ENCODE peak calls at places on chromosomes 2 and 18, in five cellular contexts. D is HCT116, K is ovary, M is uterus, A is IMR-90. P is an unnamed sample.

GRCh38 chr2:20916604-20917286 is 93.8 kb upstream of the LDAH start:
- DNase-seq in D (no peak), K (no peak), M (no peak), A (peak), P (no peak)

GRCh38 chr2:227539465-227539956 is 59.2 kb upstream of the SCYGR2 start:
- DNase-seq in D (no peak), K (no peak), M (no peak), A (no peak), P (no peak)

GRCh38 chr2:151840216-151840691 is 12.0 kb upstream of the ARL5A start:
- DNase-seq in D (no peak), K (no peak), M (no peak), A (no peak), P (no peak)

GRCh38 chr18:48949051-48949605 is 1.6 kb downstream of the SMAD7 start:
- DNase-seq in D (no peak), K (peak), M (no peak), A (no peak), P (no peak)

GRCh38 chr18:2917255-2918047 is 70.6 kb downstream of the EMILIN2 start:
- DNase-seq in D (no peak), K (no peak), M (no peak), A (no peak), P (no peak)

GRCh38 chr18:23227729-23228075 is 92.4 kb downstream of the CABLES1 start:
- DNase-seq in D (no peak), K (no peak), M (no peak), A (no peak), P (no peak)

GRCh38 chr2:117523842-117524241 is 290.6 kb upstream of the DDX18 start:
- DNase-seq in D (no peak), K (no peak), M (no peak), A (no peak), P (no peak)

GRCh38 chr18:49059028-49059670 is 108.4 kb upstream of the SMAD7 start:
- DNase-seq in D (no peak), K (no peak), M (no peak), A (peak), P (no peak)

GRCh38 chr18:48330016-48330991 is 78.9 kb downstream of the ZBTB7C start:
- DNase-seq in D (peak), K (no peak), M (no peak), A (peak), P (no peak)

GRCh38 chr18:46619559-46619958 is 37.5 kb downstream of the LOXHD1 start:
- DNase-seq in D (no peak), K (no peak), M (no peak), A (no peak), P (peak)

GRCh38 chr18:68839701-68840100 is 41.8 kb downstream of the CCDC102B start:
- DNase-seq in D (no peak), K (no peak), M (no peak), A (no peak), P (no peak)

GRCh38 chr2:180728928-180729559 is 251.4 kb upstream of the UBE2E3 start:
- DNase-seq in D (no peak), K (no peak), M (no peak), A (peak), P (no peak)

GRCh38 chr2:68556384-68556783 is 87.0 kb upstream of the PROKR1 start:
- DNase-seq in D (no peak), K (no peak), M (no peak), A (peak), P (no peak)

GRCh38 chr2:102033028-102033749 is 41.4 kb downstream of the IL1R2 start:
- DNase-seq in D (no peak), K (peak), M (peak), A (peak), P (peak)

GRCh38 chr2:101410114-101410513 is 22.8 kb upstream of the CREG2 start:
- DNase-seq in D (no peak), K (no peak), M (no peak), A (no peak), P (no peak)

GRCh38 chr2:20356042-20356441 is 5.4 kb upstream of the PUM2 start:
- DNase-seq in D (no peak), K (no peak), M (no peak), A (peak), P (no peak)

GRCh38 chr2:39696838-39697237 is 31.1 kb downstream of the TMEM178A start:
- DNase-seq in D (no peak), K (no peak), M (no peak), A (peak), P (no peak)

GRCh38 chr2:242015366-242016065 is 146.0 kb downstream of the RTP5 start:
- DNase-seq in D (no peak), K (no peak), M (peak), A (no peak), P (no peak)

GRCh38 chr2:54724560-54725342 is 1.3 kb downstream of the EML6 start:
- DNase-seq in D (no peak), K (peak), M (peak), A (no peak), P (no peak)

GRCh38 chr2:217650229-217650628 is 352.6 kb downstream of the TNS1 start:
- DNase-seq in D (peak), K (no peak), M (no peak), A (no peak), P (no peak)

GRCh38 chr2:39730685-39731302 is 48.3 kb downstream of the THUMPD2 start:
- DNase-seq in D (peak), K (no peak), M (no peak), A (peak), P (no peak)

GRCh38 chr2:201858781-201859180 is 52.4 kb downstream of the CDK15 start:
- DNase-seq in D (no peak), K (peak), M (peak), A (peak), P (no peak)

GRCh38 chr18:51621103-51621969 is 423.9 kb upstream of the MEX3C start:
- DNase-seq in D (peak), K (peak), M (no peak), A (no peak), P (no peak)

DNA sequence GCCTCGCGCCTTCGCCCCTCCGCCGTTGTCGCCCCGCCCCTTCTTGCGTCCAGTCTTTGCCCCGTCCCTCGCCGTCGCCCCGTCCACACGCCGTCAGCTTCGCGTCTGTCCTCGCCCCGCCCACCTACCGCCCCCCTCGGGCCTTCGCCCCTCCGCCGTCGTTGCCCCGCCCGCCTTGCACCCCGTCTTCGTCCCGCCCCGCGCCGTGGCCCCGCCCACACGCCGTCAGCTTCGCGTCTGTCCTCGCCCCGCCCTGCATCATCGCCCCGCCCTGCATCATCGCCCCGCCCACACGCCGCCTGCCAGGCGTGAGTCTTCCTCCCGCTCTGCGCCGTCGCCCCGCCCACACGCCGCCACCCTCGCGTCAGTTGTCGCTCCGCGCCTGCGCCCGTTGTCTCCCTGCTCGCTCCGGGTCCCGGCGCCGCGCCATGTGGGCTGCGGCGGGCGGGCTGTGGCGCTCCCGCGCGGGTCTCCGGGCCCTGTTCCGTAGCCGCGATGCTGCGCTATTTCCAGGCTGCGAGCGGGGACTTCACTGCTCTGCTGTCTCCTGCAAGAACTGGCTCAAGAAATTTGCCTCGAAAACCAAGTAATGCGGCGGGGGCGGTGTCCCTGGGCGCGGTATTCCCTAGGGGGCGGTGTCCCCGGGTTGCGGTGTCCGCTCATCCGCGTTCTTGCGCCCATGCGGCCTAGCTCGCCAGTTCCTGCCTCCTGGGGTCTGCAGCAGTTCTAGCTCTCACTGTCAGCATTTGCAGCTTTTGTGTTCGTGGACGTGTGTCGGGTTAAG is at the start of gene RBFA:
- DNase-seq in D (peak), K (peak), M (peak), A (peak), P (peak)
- TF ChIP-seq POLR2A in D (peak), K (peak), M (peak), A (peak), P (no peak)

GRCh38 chr18:9905401-9905922 is 8.4 kb upstream of the VAPA start:
- DNase-seq in D (no peak), K (no peak), M (no peak), A (no peak), P (no peak)
- H3K27ac ChIP-seq in D (no peak), K (no peak), M (no peak), A (no peak), P (no peak)

GRCh38 chr2:33531345-33532059 is 55.1 kb downstream of the RASGRP3 start:
- DNase-seq in D (no peak), K (no peak), M (no peak), A (peak), P (no peak)
- TF ChIP-seq POLR2A in D (no peak), K (no peak), M (no peak), A (no peak), P (no peak)

GRCh38 chr2:30233142-30233961 is 2.0 kb downstream of the LBH start:
- DNase-seq in D (no peak), K (no peak), M (no peak), A (no peak), P (no peak)

GRCh38 chr2:30234180-30234971 is 3.0 kb downstream of the LBH start:
- DNase-seq in D (no peak), K (no peak), M (peak), A (peak), P (no peak)

GRCh38 chr2:30235859-30236535 is 4.7 kb downstream of the LBH start:
- DNase-seq in D (no peak), K (no peak), M (no peak), A (no peak), P (no peak)

GRCh38 chr2:30236591-30237245 is 5.4 kb downstream of the LBH start:
- DNase-seq in D (no peak), K (no peak), M (no peak), A (no peak), P (no peak)

GRCh38 chr2:30235008-30235655 is 3.8 kb downstream of the LBH start:
- DNase-seq in D (no peak), K (no peak), M (no peak), A (peak), P (no peak)
- H3K27ac ChIP-seq in D (no peak), K (peak), M (peak), A (peak), P (peak)

DNA sequence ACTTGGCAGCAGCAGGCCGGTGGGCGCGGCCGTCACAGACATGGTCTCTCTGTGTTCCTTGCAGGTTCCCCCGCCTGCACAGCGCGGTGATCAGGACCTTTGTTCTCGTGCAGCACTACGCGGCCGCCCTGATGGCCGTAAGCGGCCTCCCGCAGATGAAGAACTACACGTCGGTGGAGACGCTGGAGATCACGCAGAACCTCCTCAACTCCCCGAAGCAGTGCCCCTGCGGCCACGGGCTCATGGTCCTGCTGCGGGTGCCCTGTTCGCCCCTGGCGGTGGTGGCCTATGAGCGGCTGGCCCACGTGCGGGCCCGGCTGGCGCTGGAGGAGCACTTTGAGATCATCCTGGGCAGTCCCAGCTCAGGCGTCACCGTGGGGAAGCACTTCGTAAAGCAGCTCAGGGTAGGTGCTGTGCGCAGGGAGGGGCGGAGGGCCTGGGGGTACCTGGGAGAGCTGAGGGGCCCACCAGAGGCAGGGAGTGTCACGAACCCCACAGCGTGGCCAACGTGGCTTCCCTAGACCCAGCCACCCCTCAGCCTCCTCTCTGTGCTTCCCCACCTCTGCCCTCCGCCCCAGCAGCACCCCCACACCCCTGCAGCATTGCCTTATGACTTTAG is 59.3 kb downstream of the NTSR2 start:
- DNase-seq in D (no peak), K (no peak), M (no peak), A (no peak), P (no peak)
- TF ChIP-seq POLR2A in D (no peak), K (no peak), M (no peak), A (no peak), P (no peak)

GRCh38 chr2:42929577-42929984 is 137.2 kb upstream of the HAAO start:
- DNase-seq in D (no peak), K (peak), M (no peak), A (no peak), P (no peak)
- H3K27ac ChIP-seq in D (no peak), K (peak), M (peak), A (peak), P (peak)

GRCh38 chr2:109242222-109242653 is 113.2 kb downstream of the SH3RF3 start:
- DNase-seq in D (no peak), K (no peak), M (no peak), A (no peak), P (no peak)

GRCh38 chr2:109237792-109238191 is 108.8 kb downstream of the SH3RF3 start:
- DNase-seq in D (no peak), K (no peak), M (no peak), A (no peak), P (no peak)

GRCh38 chr2:109239720-109240119 is 110.7 kb downstream of the SH3RF3 start:
- DNase-seq in D (no peak), K (no peak), M (no peak), A (peak), P (no peak)

GRCh38 chr2:109236147-109236546 is 107.1 kb downstream of the SH3RF3 start:
- DNase-seq in D (no peak), K (no peak), M (no peak), A (no peak), P (no peak)

DNA sequence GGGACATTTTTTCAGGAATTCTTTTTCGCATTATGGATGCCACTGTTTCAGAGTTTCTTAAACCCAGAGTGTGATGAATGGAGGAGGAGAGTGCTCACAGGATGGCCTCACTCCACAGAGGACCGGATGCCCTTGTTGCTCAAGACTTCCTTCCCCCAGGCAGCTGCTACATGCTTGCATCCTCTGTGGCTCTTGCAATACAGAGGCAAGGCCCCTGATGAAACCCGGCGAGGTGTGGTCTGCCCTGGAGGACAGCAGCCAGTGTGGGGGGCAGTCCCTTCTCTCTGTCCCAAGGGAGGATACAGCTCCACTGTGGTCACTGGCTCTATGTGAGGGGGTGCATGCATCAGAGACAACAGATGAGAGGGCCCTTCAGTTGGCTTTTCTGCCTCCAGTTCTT is 109.6 kb downstream of the SH3RF3 start:
- DNase-seq in D (no peak), K (no peak), M (peak), A (peak), P (no peak)
- TF ChIP-seq POLR2A in D (no peak), K (no peak), M (no peak), A (no peak), P (no peak)

DNA sequence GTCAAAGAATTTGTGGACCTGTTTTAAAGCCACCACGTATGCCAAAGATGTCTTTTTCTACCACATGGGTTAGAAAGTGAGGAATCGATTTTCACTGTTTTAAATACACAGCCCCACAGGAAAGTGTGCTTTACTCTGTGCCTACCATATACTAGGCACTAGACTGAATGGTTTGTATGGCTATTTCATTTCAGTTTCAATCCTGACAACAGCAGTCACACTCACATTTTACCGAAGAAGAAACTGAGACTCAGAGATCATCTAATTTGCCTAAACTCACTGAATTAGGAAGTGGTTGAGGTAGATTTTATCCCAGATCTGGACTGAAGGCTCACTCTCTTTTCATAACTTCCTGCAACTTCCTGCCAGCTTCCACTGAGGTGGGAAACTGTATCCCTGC is 176.4 kb downstream of the ALK start:
- DNase-seq in D (no peak), K (no peak), M (no peak), A (no peak), P (no peak)
- H3K27ac ChIP-seq in D (no peak), K (no peak), M (no peak), A (no peak), P (no peak)

DNA sequence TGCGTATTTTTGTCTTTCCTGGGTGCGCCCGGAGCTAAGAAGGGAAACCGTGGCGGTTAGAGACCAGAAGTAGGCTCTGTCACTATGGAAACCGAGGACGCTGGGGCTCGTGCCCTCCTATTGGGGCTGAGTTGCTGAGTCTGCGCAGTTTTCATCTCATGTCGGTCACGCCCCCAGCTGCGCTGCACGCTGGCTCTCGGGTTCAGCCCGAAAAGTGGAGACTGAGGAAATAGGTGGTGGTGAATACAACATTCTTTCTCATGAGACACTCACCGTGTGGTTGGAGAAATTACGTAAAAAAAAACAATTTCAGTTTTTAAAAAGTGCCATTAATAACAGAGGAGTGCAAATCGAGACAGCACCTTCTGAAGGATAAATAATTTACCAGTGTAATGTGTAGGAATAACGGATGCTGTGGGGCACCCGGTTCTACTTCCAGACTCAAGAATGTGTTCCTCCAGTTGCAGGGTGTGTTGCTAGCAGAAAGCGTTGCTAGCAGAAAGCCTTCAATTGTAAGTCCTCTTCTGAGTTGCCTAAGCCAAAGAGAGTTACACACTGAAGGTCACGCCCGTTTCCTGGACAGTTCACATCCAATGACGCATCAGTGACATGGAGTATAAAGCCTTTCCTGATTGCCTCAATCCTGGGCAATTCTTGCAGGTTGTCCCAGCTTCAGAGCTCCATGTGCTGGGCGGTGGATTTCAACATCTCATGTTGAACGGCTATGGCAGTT is 20.4 kb upstream of the CXXC1 start:
- DNase-seq in D (no peak), K (peak), M (peak), A (peak), P (no peak)
- TF ChIP-seq POLR2A in D (no peak), K (no peak), M (no peak), A (no peak), P (no peak)